ENCODE peak calls at places on chromosomes 5 and 9, in five cellular contexts. Z, M, L, W and P are unnamed samples.

GRCh38 chr5:53099546-53099945 is 10.0 kb downstream of the MOCS2 start:
- DNase-seq in L (peak; percentile 12), Z (no peak), M (no peak), W (no peak), P (no peak)

GRCh38 chr9:68732405-68733020 is 27.5 kb downstream of the PIP5K1B start:
- DNase-seq in Z (no peak), L (no peak), M (no peak), W (no peak), P (no peak)

GRCh38 chr9:78994476-78994875 is 577.3 kb upstream of the TLE4 start:
- DNase-seq in W (no peak), Z (no peak), M (no peak), L (no peak), P (no peak)

GRCh38 chr5:158351485-158352140 is 492.7 kb upstream of the CLINT1 start:
- DNase-seq in M (no peak), L (no peak), Z (no peak), W (no peak), P (no peak)

GRCh38 chr9:38026021-38026809 is 42.8 kb downstream of the SHB start:
- DNase-seq in Z (peak; percentile 68), M (no peak), L (peak; percentile 98), W (peak; percentile 89), P (peak; percentile 93)

GRCh38 chr5:73393606-73394489 is 54.7 kb downstream of the FOXD1 start:
- DNase-seq in W (no peak), Z (no peak), L (no peak), M (no peak), P (no peak)

GRCh38 chr9:26210338-26210851 is 532.2 kb upstream of the TUSC1 start:
- DNase-seq in W (no peak), M (peak; percentile 40), L (peak; percentile 17), Z (no peak), P (no peak)

GRCh38 chr5:130335116-130335515 is 430.9 kb downstream of the CHSY3 start:
- DNase-seq in W (no peak), M (no peak), Z (no peak), L (no peak), P (peak; percentile 61)

GRCh38 chr9:111034573-111035539 is 3.4 kb downstream of the LPAR1 start:
- DNase-seq in L (peak; percentile 38), W (no peak), Z (no peak), M (no peak), P (peak; percentile 51)

GRCh38 chr9:126508171-126508591 is 105.5 kb upstream of the LMX1B start:
- DNase-seq in W (no peak), L (no peak), M (no peak), Z (no peak), P (no peak)

GRCh38 chr5:67693956-67694564 is 497.5 kb upstream of the CD180 start:
- DNase-seq in L (no peak), Z (no peak), M (no peak), W (peak; percentile 28), P (peak; percentile 36)

GRCh38 chr5:16160706-16161105 is 18.9 kb downstream of the MARCHF11 start:
- DNase-seq in M (no peak), Z (peak; percentile 73), L (peak; percentile 62), W (peak; percentile 32), P (peak; percentile 82)

GRCh38 chr9:116491219-116491618 is 195.9 kb upstream of the TRIM32 start:
- DNase-seq in W (no peak), Z (no peak), M (no peak), L (no peak), P (peak; percentile 33)

GRCh38 chr9:89442981-89443817 is 54.7 kb downstream of the SEMA4D start:
- DNase-seq in W (no peak), M (no peak), Z (no peak), L (peak; percentile 25), P (peak; percentile 4)

GRCh38 chr9:137227057-137227852 is at the start of gene RNF224:
- DNase-seq in L (peak; percentile 65), Z (peak; percentile 84), W (peak; percentile 21), M (peak; percentile 82), P (peak; percentile 82)

GRCh38 chr5:118918232-118918631 is 70.1 kb downstream of the DTWD2 start:
- DNase-seq in L (no peak), M (no peak), Z (no peak), W (no peak), P (no peak)

GRCh38 chr5:144042157-144042556 is 128.3 kb downstream of the YIPF5 start:
- DNase-seq in L (no peak), Z (no peak), M (no peak), W (no peak), P (no peak)

GRCh38 chr5:109411627-109412026 is 1.9 kb upstream of the PJA2 start:
- DNase-seq in Z (peak; percentile 24), W (peak; percentile 93), M (no peak), L (peak; percentile 97), P (peak; percentile 94)

GRCh38 chr5:32388429-32389111 is 56.0 kb downstream of the ZFR start:
- DNase-seq in W (no peak), L (peak; percentile 79), M (no peak), Z (no peak), P (peak; percentile 82)

GRCh38 chr5:167166696-167167095 is 1124.7 kb upstream of the WWC1 start:
- DNase-seq in W (no peak), L (no peak), M (no peak), Z (no peak), P (no peak)

GRCh38 chr9:33101104-33101951 is 24.9 kb upstream of the SMU1 start:
- DNase-seq in L (peak; percentile 39), Z (peak; percentile 49), W (no peak), M (no peak), P (peak; percentile 50)

GRCh38 chr5:157626831-157627230 is 25.4 kb downstream of the SOX30 start:
- DNase-seq in Z (no peak), W (no peak), L (no peak), M (no peak), P (no peak)

GRCh38 chr9:121892706-121893105 is 200.4 kb downstream of the TTLL11 start:
- DNase-seq in M (no peak), L (peak; percentile 55), Z (no peak), W (no peak), P (no peak)

GRCh38 chr5:135425641-135426040 is 21.5 kb downstream of the DCANP1 start:
- DNase-seq in M (no peak), L (no peak), Z (no peak), W (no peak), P (no peak)

GRCh38 chr5:100901851-100902341 is 1.2 kb downstream of the ST8SIA4 start:
- DNase-seq in M (no peak), Z (peak; percentile 32), L (no peak), W (no peak), P (peak; percentile 53)
- H3K4me3 ChIP-seq in M (peak overlapping the region; percentile 60), Z (peak overlapping the region; percentile 63), L (no peak overlapping the region), W (peak overlapping the region; percentile 72), P (peak overlapping the region; percentile 63)

GRCh38 chr9:123778232-123778902 is 151.6 kb downstream of the DENND1A start:
- DNase-seq in W (no peak), Z (no peak), L (no peak), M (no peak), P (no peak)
- TF ChIP-seq CTCF in W (no peak), Z (no peak), L (no peak), M (no peak), P (no peak)

DNA sequence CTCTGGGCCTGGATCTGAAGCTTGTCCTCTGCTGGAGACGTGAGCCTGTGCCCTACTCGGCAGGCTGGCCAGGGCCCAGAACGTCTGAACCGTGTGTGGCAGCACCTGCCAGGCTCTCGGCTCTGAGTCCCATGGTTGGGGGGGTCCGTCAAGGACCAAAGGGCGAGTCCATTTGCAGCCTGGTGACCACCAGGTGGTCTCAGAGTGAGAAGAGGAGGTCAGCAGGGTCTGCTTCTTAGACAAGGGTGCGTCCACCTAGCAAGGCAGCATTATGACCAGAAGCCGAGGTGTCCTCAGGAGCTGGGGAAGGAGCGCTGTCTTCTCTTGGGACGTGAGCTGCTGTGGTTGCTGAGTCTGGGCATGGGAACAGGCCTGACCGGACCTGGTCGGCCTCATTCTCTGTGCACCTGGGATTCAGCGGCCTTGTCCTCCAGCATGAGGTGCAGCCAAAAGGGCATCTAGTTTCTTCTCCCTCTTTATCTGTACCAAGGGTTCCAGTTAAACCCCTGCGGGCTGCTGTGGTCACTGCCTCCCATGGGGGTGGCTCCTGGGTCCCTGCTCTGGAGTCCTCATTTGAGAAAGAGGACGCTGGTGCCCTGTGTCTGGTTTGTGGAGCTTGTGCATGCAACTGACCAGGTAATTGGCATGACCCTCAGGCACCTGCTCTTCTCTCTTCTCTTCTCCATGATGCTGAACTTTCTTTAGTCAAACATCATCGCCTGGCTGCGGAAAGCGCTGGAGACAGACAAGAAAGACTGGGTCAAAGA is 14.4 kb downstream of the EXOC3 start:
- DNase-seq in M (peak; percentile 25), L (no peak), Z (no peak), W (no peak), P (no peak)
- H3K4me3 ChIP-seq in M (no peak overlapping the region), L (no peak overlapping the region), Z (no peak overlapping the region), W (no peak overlapping the region), P (no peak overlapping the region)

GRCh38 chr5:103541567-103541966 is 21.0 kb downstream of the NUDT12 start:
- DNase-seq in W (no peak), L (no peak), M (no peak), Z (no peak), P (no peak)

GRCh38 chr5:103541114-103541513 is 21.5 kb downstream of the NUDT12 start:
- DNase-seq in M (no peak), Z (no peak), W (no peak), L (no peak), P (no peak)

GRCh38 chr5:103542441-103542840 is 20.1 kb downstream of the NUDT12 start:
- DNase-seq in Z (no peak), M (no peak), L (no peak), W (no peak), P (no peak)

GRCh38 chr5:103546858-103547257 is 15.7 kb downstream of the NUDT12 start:
- DNase-seq in W (no peak), M (no peak), Z (no peak), L (no peak), P (no peak)
- TF ChIP-seq CTCF in W (no peak), M (no peak), Z (no peak), L (no peak), P (no peak)

GRCh38 chr9:2765250-2765880 is 48.1 kb downstream of the KCNV2 start:
- DNase-seq in M (no peak), W (no peak), Z (no peak), L (no peak), P (no peak)
- H3K4me3 ChIP-seq in M (no peak overlapping the region), W (no peak overlapping the region), Z (no peak overlapping the region), L (no peak overlapping the region), P (no peak overlapping the region)

DNA sequence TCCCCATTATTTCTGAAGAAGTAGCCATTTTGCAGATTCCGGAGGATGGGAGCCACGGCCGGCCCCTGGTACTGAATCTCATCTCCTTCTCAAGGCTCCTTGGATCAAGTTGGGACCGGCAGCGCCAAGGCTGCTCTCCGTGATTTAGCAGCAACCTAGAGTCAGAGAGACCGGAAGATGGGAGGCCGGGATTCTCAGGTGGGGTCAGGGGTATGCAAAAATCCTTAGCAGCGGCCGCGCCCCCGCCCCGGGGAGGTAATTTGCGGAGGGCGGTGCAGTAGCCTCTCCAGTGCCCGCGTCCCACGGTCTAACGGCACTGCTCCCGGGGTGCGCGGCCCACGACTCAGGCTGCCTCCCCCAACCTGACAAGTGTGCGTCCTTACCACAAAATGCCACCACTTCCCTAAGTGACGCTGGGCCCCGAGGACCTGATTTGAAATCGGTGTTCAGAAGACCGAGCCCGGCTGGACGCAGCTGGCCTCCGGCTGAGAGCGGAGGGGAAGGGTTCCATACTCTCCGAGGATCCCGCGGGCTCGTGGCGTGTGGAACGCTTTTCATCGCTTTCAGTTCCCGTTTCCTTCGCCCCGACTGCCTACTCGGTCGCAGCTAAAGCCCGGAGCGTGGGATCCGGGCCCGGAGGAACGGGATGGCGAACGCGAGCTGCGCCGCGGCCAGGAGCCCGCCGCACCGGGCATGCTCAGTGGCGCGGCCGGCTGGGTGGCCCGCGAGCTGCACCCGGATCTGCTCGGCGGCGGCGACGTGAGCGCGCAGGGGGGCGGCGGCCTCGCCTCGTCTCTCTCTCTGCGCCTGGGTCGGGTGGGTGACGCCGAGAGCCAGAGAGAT is at the start of gene SCAMP1:
- DNase-seq in M (peak; percentile 90), L (peak; percentile 92), W (peak; percentile 70), Z (peak; percentile 91), P (peak; percentile 94)
- TF ChIP-seq CTCF in M (peak; percentile 46), L (peak; percentile 38), W (no peak), Z (no peak), P (no peak)